ENCODE peak calls at places on chromosome 13, in ten cellular contexts. One of them, this sample, is unnamed.
A peak's percentile ranks its signal among the peaks of the same experiment; 100 is the strongest.

GRCh38 chr13:74571811-74572210 is 437.6 kb upstream of the KLF12 start:
- DNase-seq in stomach: no peak
- DNase-seq in gastrocnemius medialis: no peak
- DNase-seq in breast epithelium: no peak
- DNase-seq in A549: no peak
- DNase-seq in mesenchymal stem cell: no peak
- DNase-seq in CD4-positive, CD25-positive, alpha-beta regulatory T cell: no peak
- DNase-seq in right cardiac atrium: no peak
- DNase-seq in heart left ventricle: no peak
- DNase-seq in GM12878: no peak
- DNase-seq in this sample: no peak

GRCh38 chr13:23323946-23324709 is 109.4 kb downstream of the SACS start:
- DNase-seq in stomach: no peak
- DNase-seq in gastrocnemius medialis: no peak
- DNase-seq in breast epithelium: no peak
- DNase-seq in A549: no peak
- DNase-seq in mesenchymal stem cell: no peak
- DNase-seq in CD4-positive, CD25-positive, alpha-beta regulatory T cell: no peak
- DNase-seq in right cardiac atrium: no peak
- DNase-seq in heart left ventricle: no peak
- DNase-seq in GM12878: no peak
- DNase-seq in this sample: no peak

GRCh38 chr13:109569938-109570711 is 216.3 kb downstream of the IRS2 start:
- DNase-seq in stomach: peak; percentile 44
- DNase-seq in gastrocnemius medialis: no peak
- DNase-seq in breast epithelium: no peak
- DNase-seq in A549: no peak
- DNase-seq in mesenchymal stem cell: no peak
- DNase-seq in CD4-positive, CD25-positive, alpha-beta regulatory T cell: peak; percentile 1
- DNase-seq in right cardiac atrium: no peak
- DNase-seq in heart left ventricle: no peak
- DNase-seq in GM12878: peak; percentile 8
- DNase-seq in this sample: no peak

GRCh38 chr13:27037571-27037970 is 134.0 kb downstream of the USP12 start:
- DNase-seq in stomach: no peak
- DNase-seq in gastrocnemius medialis: no peak
- DNase-seq in breast epithelium: no peak
- DNase-seq in A549: no peak
- DNase-seq in mesenchymal stem cell: peak; percentile 68
- DNase-seq in CD4-positive, CD25-positive, alpha-beta regulatory T cell: no peak
- DNase-seq in right cardiac atrium: no peak
- DNase-seq in heart left ventricle: peak; percentile 55
- DNase-seq in GM12878: no peak
- DNase-seq in this sample: no peak

GRCh38 chr13:84500016-84500415 is 617.7 kb upstream of the SLITRK1 start:
- DNase-seq in stomach: no peak
- DNase-seq in gastrocnemius medialis: no peak
- DNase-seq in breast epithelium: no peak
- DNase-seq in A549: no peak
- DNase-seq in mesenchymal stem cell: no peak
- DNase-seq in CD4-positive, CD25-positive, alpha-beta regulatory T cell: no peak
- DNase-seq in right cardiac atrium: no peak
- DNase-seq in heart left ventricle: no peak
- DNase-seq in GM12878: no peak
- DNase-seq in this sample: no peak

GRCh38 chr13:20585371-20585770 is 18.4 kb downstream of the IFT88 start:
- DNase-seq in stomach: no peak
- DNase-seq in gastrocnemius medialis: no peak
- DNase-seq in breast epithelium: no peak
- DNase-seq in A549: no peak
- DNase-seq in mesenchymal stem cell: no peak
- DNase-seq in CD4-positive, CD25-positive, alpha-beta regulatory T cell: no peak
- DNase-seq in right cardiac atrium: no peak
- DNase-seq in heart left ventricle: no peak
- DNase-seq in GM12878: no peak
- DNase-seq in this sample: no peak

GRCh38 chr13:75375329-75375728 is 106.6 kb downstream of the TBC1D4 start:
- DNase-seq in stomach: no peak
- DNase-seq in gastrocnemius medialis: no peak
- DNase-seq in breast epithelium: no peak
- DNase-seq in A549: no peak
- DNase-seq in mesenchymal stem cell: no peak
- DNase-seq in CD4-positive, CD25-positive, alpha-beta regulatory T cell: no peak
- DNase-seq in right cardiac atrium: no peak
- DNase-seq in heart left ventricle: no peak
- DNase-seq in GM12878: no peak
- DNase-seq in this sample: no peak

GRCh38 chr13:97369269-97369893 is 64.6 kb upstream of the RAP2A start:
- DNase-seq in stomach: no peak
- DNase-seq in gastrocnemius medialis: no peak
- DNase-seq in breast epithelium: no peak
- DNase-seq in A549: no peak
- DNase-seq in mesenchymal stem cell: peak; percentile 62
- DNase-seq in CD4-positive, CD25-positive, alpha-beta regulatory T cell: peak; percentile 25
- DNase-seq in right cardiac atrium: no peak
- DNase-seq in heart left ventricle: no peak
- DNase-seq in GM12878: no peak
- DNase-seq in this sample: no peak

GRCh38 chr13:53206455-53206854 is 177.8 kb downstream of the OLFM4 start:
- DNase-seq in stomach: no peak
- DNase-seq in gastrocnemius medialis: no peak
- DNase-seq in breast epithelium: no peak
- DNase-seq in A549: peak; percentile 1
- DNase-seq in mesenchymal stem cell: no peak
- DNase-seq in CD4-positive, CD25-positive, alpha-beta regulatory T cell: no peak
- DNase-seq in right cardiac atrium: no peak
- DNase-seq in heart left ventricle: no peak
- DNase-seq in GM12878: no peak
- DNase-seq in this sample: no peak

GRCh38 chr13:67859904-67860303 is 629.8 kb upstream of the PCDH9 start:
- DNase-seq in stomach: no peak
- DNase-seq in gastrocnemius medialis: no peak
- DNase-seq in breast epithelium: no peak
- DNase-seq in A549: no peak
- DNase-seq in mesenchymal stem cell: no peak
- DNase-seq in CD4-positive, CD25-positive, alpha-beta regulatory T cell: no peak
- DNase-seq in right cardiac atrium: no peak
- DNase-seq in heart left ventricle: no peak
- DNase-seq in GM12878: no peak
- DNase-seq in this sample: no peak

GRCh38 chr13:108859202-108860012 is 230.0 kb downstream of the MYO16 start:
- DNase-seq in stomach: no peak
- DNase-seq in gastrocnemius medialis: no peak
- DNase-seq in breast epithelium: no peak
- DNase-seq in A549: no peak
- DNase-seq in mesenchymal stem cell: peak; percentile 89
- DNase-seq in CD4-positive, CD25-positive, alpha-beta regulatory T cell: no peak
- DNase-seq in right cardiac atrium: no peak
- DNase-seq in heart left ventricle: no peak
- DNase-seq in GM12878: no peak
- DNase-seq in this sample: no peak

GRCh38 chr13:39776439-39776838 is 121.0 kb downstream of the COG6 start:
- DNase-seq in stomach: no peak
- DNase-seq in gastrocnemius medialis: no peak
- DNase-seq in breast epithelium: no peak
- DNase-seq in A549: no peak
- DNase-seq in mesenchymal stem cell: peak; percentile 92
- DNase-seq in CD4-positive, CD25-positive, alpha-beta regulatory T cell: no peak
- DNase-seq in right cardiac atrium: no peak
- DNase-seq in heart left ventricle: no peak
- DNase-seq in GM12878: no peak
- DNase-seq in this sample: no peak

GRCh38 chr13:51148952-51149573 is 38.0 kb upstream of the C13orf42 start:
- DNase-seq in stomach: no peak
- DNase-seq in gastrocnemius medialis: no peak
- DNase-seq in breast epithelium: peak; percentile 30
- DNase-seq in A549: no peak
- DNase-seq in mesenchymal stem cell: peak; percentile 54
- DNase-seq in CD4-positive, CD25-positive, alpha-beta regulatory T cell: no peak
- DNase-seq in right cardiac atrium: no peak
- DNase-seq in heart left ventricle: no peak
- DNase-seq in GM12878: no peak
- DNase-seq in this sample: peak; percentile 67

GRCh38 chr13:42574011-42574410 is at the start of gene TNFSF11:
- DNase-seq in stomach: no peak
- DNase-seq in gastrocnemius medialis: no peak
- DNase-seq in breast epithelium: no peak
- DNase-seq in A549: no peak
- DNase-seq in mesenchymal stem cell: no peak
- DNase-seq in CD4-positive, CD25-positive, alpha-beta regulatory T cell: no peak
- DNase-seq in right cardiac atrium: no peak
- DNase-seq in heart left ventricle: no peak
- DNase-seq in GM12878: no peak
- DNase-seq in this sample: no peak

GRCh38 chr13:106083620-106084350 is 451.7 kb downstream of the EFNB2 start:
- DNase-seq in stomach: peak; percentile 41
- DNase-seq in gastrocnemius medialis: no peak
- DNase-seq in breast epithelium: no peak
- DNase-seq in A549: no peak
- DNase-seq in mesenchymal stem cell: peak; percentile 61
- DNase-seq in CD4-positive, CD25-positive, alpha-beta regulatory T cell: no peak
- DNase-seq in right cardiac atrium: no peak
- DNase-seq in heart left ventricle: no peak
- DNase-seq in GM12878: no peak
- DNase-seq in this sample: no peak

GRCh38 chr13:85772379-85772778 is 26.8 kb downstream of the SLITRK6 start:
- DNase-seq in stomach: no peak
- DNase-seq in gastrocnemius medialis: no peak
- DNase-seq in breast epithelium: no peak
- DNase-seq in A549: no peak
- DNase-seq in mesenchymal stem cell: peak; percentile 28
- DNase-seq in CD4-positive, CD25-positive, alpha-beta regulatory T cell: no peak
- DNase-seq in right cardiac atrium: no peak
- DNase-seq in heart left ventricle: no peak
- DNase-seq in GM12878: no peak
- DNase-seq in this sample: no peak

GRCh38 chr13:100040196-100040595 is 48.7 kb upstream of the PCCA start:
- DNase-seq in stomach: no peak
- DNase-seq in gastrocnemius medialis: no peak
- DNase-seq in breast epithelium: no peak
- DNase-seq in A549: no peak
- DNase-seq in mesenchymal stem cell: no peak
- DNase-seq in CD4-positive, CD25-positive, alpha-beta regulatory T cell: no peak
- DNase-seq in right cardiac atrium: no peak
- DNase-seq in heart left ventricle: no peak
- DNase-seq in GM12878: no peak
- DNase-seq in this sample: no peak

GRCh38 chr13:70923863-70924752 is 815.9 kb upstream of the KLHL1 start:
- DNase-seq in stomach: no peak
- DNase-seq in gastrocnemius medialis: no peak
- DNase-seq in breast epithelium: no peak
- DNase-seq in A549: no peak
- DNase-seq in mesenchymal stem cell: no peak
- DNase-seq in CD4-positive, CD25-positive, alpha-beta regulatory T cell: no peak
- DNase-seq in right cardiac atrium: peak; percentile 22
- DNase-seq in heart left ventricle: peak; percentile 13
- DNase-seq in GM12878: no peak
- DNase-seq in this sample: no peak

GRCh38 chr13:31556376-31556775 is 182.9 kb upstream of the RXFP2 start:
- DNase-seq in stomach: no peak
- DNase-seq in gastrocnemius medialis: no peak
- DNase-seq in breast epithelium: no peak
- DNase-seq in A549: no peak
- DNase-seq in mesenchymal stem cell: peak; percentile 9
- DNase-seq in CD4-positive, CD25-positive, alpha-beta regulatory T cell: no peak
- DNase-seq in right cardiac atrium: no peak
- DNase-seq in heart left ventricle: no peak
- DNase-seq in GM12878: no peak
- DNase-seq in this sample: no peak

GRCh38 chr13:33228645-33229445 is 56.7 kb downstream of the STARD13 start:
- DNase-seq in stomach: no peak
- DNase-seq in gastrocnemius medialis: no peak
- DNase-seq in breast epithelium: no peak
- DNase-seq in A549: peak; percentile 28
- DNase-seq in mesenchymal stem cell: peak; percentile 96
- DNase-seq in CD4-positive, CD25-positive, alpha-beta regulatory T cell: peak; percentile 46
- DNase-seq in right cardiac atrium: no peak
- DNase-seq in heart left ventricle: no peak
- DNase-seq in GM12878: no peak
- DNase-seq in this sample: no peak
- H3K4me3 ChIP-seq in stomach: no peak overlapping the region
- H3K4me3 ChIP-seq in gastrocnemius medialis: no peak overlapping the region
- H3K4me3 ChIP-seq in breast epithelium: no peak overlapping the region
- H3K4me3 ChIP-seq in A549: no peak overlapping the region
- H3K4me3 ChIP-seq in mesenchymal stem cell: peak overlapping the region; percentile 61
- H3K4me3 ChIP-seq in CD4-positive, CD25-positive, alpha-beta regulatory T cell: no peak overlapping the region
- H3K4me3 ChIP-seq in right cardiac atrium: no peak overlapping the region
- H3K4me3 ChIP-seq in heart left ventricle: no peak overlapping the region
- H3K4me3 ChIP-seq in GM12878: no peak overlapping the region
- H3K4me3 ChIP-seq in this sample: no peak overlapping the region

DNA sequence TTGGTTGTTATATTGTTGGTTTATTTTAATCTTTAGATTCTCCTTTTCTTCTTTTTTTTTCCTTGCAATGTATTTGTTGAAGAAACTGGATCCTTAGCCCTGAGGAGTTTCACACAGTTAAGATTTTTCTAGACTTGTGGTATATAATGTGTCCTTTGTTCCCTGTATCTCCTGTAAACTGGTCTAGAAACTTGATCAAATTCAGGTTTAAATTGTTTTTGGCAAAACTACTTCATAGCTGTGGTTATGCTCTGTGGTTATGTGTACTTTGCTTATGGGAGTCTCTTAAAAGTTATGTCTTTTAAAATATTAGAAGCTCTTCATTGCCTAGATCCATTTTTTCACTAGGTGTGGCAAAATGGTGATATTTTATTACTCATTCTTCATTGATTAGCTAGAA is 3.7 kb upstream of the MTRF1 start:
- DNase-seq in stomach: no peak
- DNase-seq in gastrocnemius medialis: no peak
- DNase-seq in breast epithelium: no peak
- DNase-seq in A549: no peak
- DNase-seq in mesenchymal stem cell: no peak
- DNase-seq in CD4-positive, CD25-positive, alpha-beta regulatory T cell: no peak
- DNase-seq in right cardiac atrium: no peak
- DNase-seq in heart left ventricle: no peak
- DNase-seq in GM12878: no peak
- DNase-seq in this sample: no peak
- H3K4me1 ChIP-seq in stomach: peaks cover 15% of the 10 kb centered on the region
- H3K4me1 ChIP-seq in gastrocnemius medialis: peaks cover 8% of the 10 kb centered on the region
- H3K4me1 ChIP-seq in breast epithelium: no peaks in the 10 kb centered on the region
- H3K4me1 ChIP-seq in A549: no peaks in the 10 kb centered on the region
- H3K4me1 ChIP-seq in mesenchymal stem cell: peaks cover 2% of the 10 kb centered on the region
- H3K4me1 ChIP-seq in CD4-positive, CD25-positive, alpha-beta regulatory T cell: peaks cover 13% of the 10 kb centered on the region
- H3K4me1 ChIP-seq in right cardiac atrium: no peaks in the 10 kb centered on the region
- H3K4me1 ChIP-seq in heart left ventricle: peaks cover 10% of the 10 kb centered on the region
- H3K4me1 ChIP-seq in GM12878: peaks cover 11% of the 10 kb centered on the region
- H3K4me1 ChIP-seq in this sample: no peaks in the 10 kb centered on the region

GRCh38 chr13:18952225-18953016 is 229.2 kb downstream of the TUBA3C start:
- DNase-seq in stomach: no peak
- DNase-seq in gastrocnemius medialis: no peak
- DNase-seq in breast epithelium: no peak
- DNase-seq in A549: no peak
- DNase-seq in mesenchymal stem cell: no peak
- DNase-seq in CD4-positive, CD25-positive, alpha-beta regulatory T cell: no peak
- DNase-seq in right cardiac atrium: peak; percentile 32
- DNase-seq in heart left ventricle: no peak
- DNase-seq in GM12878: no peak
- DNase-seq in this sample: no peak
- H3K9me3 ChIP-seq in stomach: no peaks in the 10 kb centered on the region
- H3K9me3 ChIP-seq in gastrocnemius medialis: no peaks in the 10 kb centered on the region
- H3K9me3 ChIP-seq in breast epithelium: peaks cover 2% of the 10 kb centered on the region
- H3K9me3 ChIP-seq in A549: no peaks in the 10 kb centered on the region
- H3K9me3 ChIP-seq in mesenchymal stem cell: no peaks in the 10 kb centered on the region
- H3K9me3 ChIP-seq in CD4-positive, CD25-positive, alpha-beta regulatory T cell: no peaks in the 10 kb centered on the region
- H3K9me3 ChIP-seq in right cardiac atrium: no peaks in the 10 kb centered on the region
- H3K9me3 ChIP-seq in heart left ventricle: peaks cover 4% of the 10 kb centered on the region
- H3K9me3 ChIP-seq in GM12878: no peaks in the 10 kb centered on the region
- H3K9me3 ChIP-seq in this sample: no peaks in the 10 kb centered on the region

GRCh38 chr13:29846475-29847256 is 3.8 kb downstream of the UBL3 start:
- DNase-seq in stomach: no peak
- DNase-seq in gastrocnemius medialis: no peak
- DNase-seq in breast epithelium: no peak
- DNase-seq in A549: no peak
- DNase-seq in mesenchymal stem cell: no peak
- DNase-seq in CD4-positive, CD25-positive, alpha-beta regulatory T cell: no peak
- DNase-seq in right cardiac atrium: no peak
- DNase-seq in heart left ventricle: no peak
- DNase-seq in GM12878: no peak
- DNase-seq in this sample: no peak
- H3K4me3 ChIP-seq in stomach: peak overlapping the region; percentile 59
- H3K4me3 ChIP-seq in gastrocnemius medialis: peak overlapping the region; percentile 96
- H3K4me3 ChIP-seq in breast epithelium: peak overlapping the region; percentile 94
- H3K4me3 ChIP-seq in A549: peak overlapping the region; percentile 65
- H3K4me3 ChIP-seq in mesenchymal stem cell: peak overlapping the region; percentile 87
- H3K4me3 ChIP-seq in CD4-positive, CD25-positive, alpha-beta regulatory T cell: peak overlapping the region; percentile 93
- H3K4me3 ChIP-seq in right cardiac atrium: peak overlapping the region; percentile 73
- H3K4me3 ChIP-seq in heart left ventricle: peak overlapping the region; percentile 75
- H3K4me3 ChIP-seq in GM12878: peak overlapping the region; percentile 80
- H3K4me3 ChIP-seq in this sample: peak overlapping the region; percentile 79

This sample was measured in right atrium auricular region.